ENCODE peak calls at places on chromosomes 4 and X, in four cellular contexts. One of them, this sample, is unnamed.

GRCh38 chr4:40550900-40551546 is 78.6 kb downstream of the RBM47 start:
- DNase-seq in dorsolateral prefrontal cortex: no peak
- DNase-seq in retinal pigment epithelial cell: no peak
- DNase-seq in GM13976: peak
- DNase-seq in this sample: peak

GRCh38 chr4:5993876-5994811 is 24.1 kb downstream of the C4orf50 start:
- DNase-seq in dorsolateral prefrontal cortex: no peak
- DNase-seq in retinal pigment epithelial cell: no peak
- DNase-seq in GM13976: no peak
- DNase-seq in this sample: no peak

GRCh38 chrX:39204945-39205344 is 403.7 kb downstream of the MID1IP1 start:
- DNase-seq in dorsolateral prefrontal cortex: no peak
- DNase-seq in retinal pigment epithelial cell: no peak
- DNase-seq in GM13976: no peak
- DNase-seq in this sample: peak

GRCh38 chr4:139191373-139191772 is 14.4 kb upstream of the ELF2 start:
- DNase-seq in dorsolateral prefrontal cortex: no peak
- DNase-seq in retinal pigment epithelial cell: no peak
- DNase-seq in GM13976: no peak
- DNase-seq in this sample: no peak

GRCh38 chrX:34467437-34467836 is 189.6 kb downstream of the TMEM47 start:
- DNase-seq in dorsolateral prefrontal cortex: no peak
- DNase-seq in retinal pigment epithelial cell: no peak
- DNase-seq in GM13976: no peak
- DNase-seq in this sample: no peak

GRCh38 chr4:61296115-61296514 is 96.0 kb downstream of the ADGRL3 start:
- DNase-seq in dorsolateral prefrontal cortex: no peak
- DNase-seq in retinal pigment epithelial cell: no peak
- DNase-seq in GM13976: no peak
- DNase-seq in this sample: no peak

GRCh38 chr4:173990126-173990878 is 293.2 kb downstream of the FBXO8 start:
- DNase-seq in dorsolateral prefrontal cortex: no peak
- DNase-seq in retinal pigment epithelial cell: no peak
- DNase-seq in GM13976: no peak
- DNase-seq in this sample: no peak

GRCh38 chrX:43693602-43694406 is 37.7 kb downstream of the MAOA start:
- DNase-seq in dorsolateral prefrontal cortex: no peak
- DNase-seq in retinal pigment epithelial cell: no peak
- DNase-seq in GM13976: no peak
- DNase-seq in this sample: no peak

GRCh38 chr4:150540959-150541360 is 41.0 kb upstream of the MAB21L2 start:
- DNase-seq in dorsolateral prefrontal cortex: no peak
- DNase-seq in retinal pigment epithelial cell: no peak
- DNase-seq in GM13976: no peak
- DNase-seq in this sample: no peak

GRCh38 chr4:93879919-93880318 is 51.4 kb downstream of the ATOH1 start:
- DNase-seq in dorsolateral prefrontal cortex: no peak
- DNase-seq in retinal pigment epithelial cell: no peak
- DNase-seq in GM13976: peak
- DNase-seq in this sample: no peak

GRCh38 chr4:17142232-17142711 is 243.8 kb upstream of the LDB2 start:
- DNase-seq in dorsolateral prefrontal cortex: peak
- DNase-seq in retinal pigment epithelial cell: peak
- DNase-seq in GM13976: no peak
- DNase-seq in this sample: no peak

GRCh38 chr4:30721353-30722091 is 1.4 kb downstream of the PCDH7 start:
- DNase-seq in dorsolateral prefrontal cortex: no peak
- DNase-seq in retinal pigment epithelial cell: no peak
- DNase-seq in GM13976: peak
- DNase-seq in this sample: peak
- TF ChIP-seq CTCF in dorsolateral prefrontal cortex: peak
- TF ChIP-seq CTCF in retinal pigment epithelial cell: no peak
- TF ChIP-seq CTCF in GM13976: no peak
- TF ChIP-seq CTCF in this sample: no peak

GRCh38 chr4:113979157-113979972 is at the start of gene ARSJ:
- DNase-seq in dorsolateral prefrontal cortex: peak
- DNase-seq in retinal pigment epithelial cell: no peak
- DNase-seq in GM13976: peak
- DNase-seq in this sample: peak
- TF ChIP-seq CTCF in dorsolateral prefrontal cortex: no peak
- TF ChIP-seq CTCF in retinal pigment epithelial cell: peak
- TF ChIP-seq CTCF in GM13976: no peak
- TF ChIP-seq CTCF in this sample: no peak

DNA sequence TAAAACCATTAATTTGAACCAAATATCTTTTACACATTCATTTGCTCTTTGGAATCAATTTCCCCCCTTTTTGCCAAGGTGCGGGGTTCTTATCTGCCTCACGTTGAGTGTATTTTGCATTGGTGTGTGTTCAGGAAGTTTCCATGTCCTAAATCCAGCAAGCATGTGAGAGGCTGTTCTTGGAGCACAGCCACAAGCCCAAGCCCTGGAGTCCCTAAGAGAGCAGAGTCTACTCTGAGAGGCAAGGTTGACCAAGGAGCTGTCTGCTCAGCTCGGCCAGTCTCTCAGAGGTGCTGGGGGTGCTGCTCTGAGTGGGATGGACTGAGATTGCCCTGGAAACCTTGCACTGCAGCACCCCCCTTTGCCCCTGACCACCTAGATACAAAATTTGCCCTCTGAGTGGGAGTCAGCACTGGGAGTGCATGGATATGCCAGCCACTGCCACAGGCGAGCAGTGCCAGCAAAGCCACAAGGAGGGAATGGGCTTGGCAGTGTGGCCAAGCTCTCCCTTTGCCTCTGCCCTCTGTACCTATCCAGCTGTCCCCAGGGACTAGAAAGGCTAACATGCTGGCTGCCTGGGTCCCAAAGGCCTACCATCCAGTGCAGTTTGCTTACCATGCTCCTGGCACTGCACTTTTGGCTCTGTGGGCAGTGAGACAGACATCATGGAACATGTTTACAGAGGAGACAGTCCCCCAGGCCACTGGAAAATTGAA is 20.5 kb upstream of the FAM193A start:
- DNase-seq in dorsolateral prefrontal cortex: no peak
- DNase-seq in retinal pigment epithelial cell: no peak
- DNase-seq in GM13976: no peak
- DNase-seq in this sample: no peak
- TF ChIP-seq CTCF in dorsolateral prefrontal cortex: no peak
- TF ChIP-seq CTCF in retinal pigment epithelial cell: no peak
- TF ChIP-seq CTCF in GM13976: no peak
- TF ChIP-seq CTCF in this sample: no peak

GRCh38 chrX:152024710-152025109 is 50.2 kb upstream of the GABRE start:
- DNase-seq in dorsolateral prefrontal cortex: no peak
- DNase-seq in retinal pigment epithelial cell: no peak
- DNase-seq in GM13976: no peak
- DNase-seq in this sample: no peak
- TF ChIP-seq CTCF in dorsolateral prefrontal cortex: no peak
- TF ChIP-seq CTCF in retinal pigment epithelial cell: no peak
- TF ChIP-seq CTCF in GM13976: no peak
- TF ChIP-seq CTCF in this sample: no peak

GRCh38 chr4:33649015-33649414 is 2595.3 kb downstream of the ARAP2 start:
- DNase-seq in dorsolateral prefrontal cortex: no peak
- DNase-seq in retinal pigment epithelial cell: no peak
- DNase-seq in GM13976: no peak
- DNase-seq in this sample: no peak
- TF ChIP-seq CTCF in dorsolateral prefrontal cortex: peak
- TF ChIP-seq CTCF in retinal pigment epithelial cell: peak
- TF ChIP-seq CTCF in GM13976: no peak
- TF ChIP-seq CTCF in this sample: no peak

GRCh38 chr4:7460591-7460990 is 25.9 kb upstream of the PSAPL1 start:
- DNase-seq in dorsolateral prefrontal cortex: peak
- DNase-seq in retinal pigment epithelial cell: no peak
- DNase-seq in GM13976: no peak
- DNase-seq in this sample: no peak

GRCh38 chr4:7462509-7462971 is 27.8 kb upstream of the PSAPL1 start:
- DNase-seq in dorsolateral prefrontal cortex: peak
- DNase-seq in retinal pigment epithelial cell: no peak
- DNase-seq in GM13976: no peak
- DNase-seq in this sample: no peak

GRCh38 chr4:7459471-7459870 is 24.7 kb upstream of the PSAPL1 start:
- DNase-seq in dorsolateral prefrontal cortex: no peak
- DNase-seq in retinal pigment epithelial cell: no peak
- DNase-seq in GM13976: no peak
- DNase-seq in this sample: no peak

GRCh38 chr4:7463584-7464258 is 29.0 kb upstream of the PSAPL1 start:
- DNase-seq in dorsolateral prefrontal cortex: peak
- DNase-seq in retinal pigment epithelial cell: no peak
- DNase-seq in GM13976: no peak
- DNase-seq in this sample: no peak

DNA sequence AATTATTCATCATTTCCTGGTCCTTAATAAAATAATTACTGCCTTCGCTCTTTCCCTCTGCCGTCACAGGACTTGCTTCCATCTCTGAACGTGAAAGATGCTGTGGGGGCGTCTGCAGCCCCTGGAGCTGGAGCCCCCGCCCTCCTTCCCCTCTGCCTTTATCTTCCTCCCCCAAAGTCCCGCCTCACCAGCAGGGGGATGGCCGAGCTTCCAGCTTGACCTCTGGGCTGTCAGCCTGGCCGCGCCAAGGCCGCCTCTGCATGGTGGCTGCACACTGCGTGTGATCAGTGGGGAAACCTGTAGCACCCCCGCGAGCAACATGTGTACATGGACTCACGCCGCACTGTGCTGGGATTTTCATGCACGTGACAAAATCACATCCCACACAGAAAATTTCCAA is 26.4 kb upstream of the PSAPL1 start:
- DNase-seq in dorsolateral prefrontal cortex: no peak
- DNase-seq in retinal pigment epithelial cell: no peak
- DNase-seq in GM13976: no peak
- DNase-seq in this sample: no peak
- TF ChIP-seq CTCF in dorsolateral prefrontal cortex: no peak
- TF ChIP-seq CTCF in retinal pigment epithelial cell: no peak
- TF ChIP-seq CTCF in GM13976: no peak
- TF ChIP-seq CTCF in this sample: no peak

GRCh38 chr4:77635246-77635645 is 29.6 kb downstream of the CXCL13 start:
- DNase-seq in dorsolateral prefrontal cortex: no peak
- DNase-seq in retinal pigment epithelial cell: no peak
- DNase-seq in GM13976: no peak
- DNase-seq in this sample: no peak
- TF ChIP-seq CTCF in dorsolateral prefrontal cortex: no peak
- TF ChIP-seq CTCF in retinal pigment epithelial cell: no peak
- TF ChIP-seq CTCF in GM13976: no peak
- TF ChIP-seq CTCF in this sample: no peak

DNA sequence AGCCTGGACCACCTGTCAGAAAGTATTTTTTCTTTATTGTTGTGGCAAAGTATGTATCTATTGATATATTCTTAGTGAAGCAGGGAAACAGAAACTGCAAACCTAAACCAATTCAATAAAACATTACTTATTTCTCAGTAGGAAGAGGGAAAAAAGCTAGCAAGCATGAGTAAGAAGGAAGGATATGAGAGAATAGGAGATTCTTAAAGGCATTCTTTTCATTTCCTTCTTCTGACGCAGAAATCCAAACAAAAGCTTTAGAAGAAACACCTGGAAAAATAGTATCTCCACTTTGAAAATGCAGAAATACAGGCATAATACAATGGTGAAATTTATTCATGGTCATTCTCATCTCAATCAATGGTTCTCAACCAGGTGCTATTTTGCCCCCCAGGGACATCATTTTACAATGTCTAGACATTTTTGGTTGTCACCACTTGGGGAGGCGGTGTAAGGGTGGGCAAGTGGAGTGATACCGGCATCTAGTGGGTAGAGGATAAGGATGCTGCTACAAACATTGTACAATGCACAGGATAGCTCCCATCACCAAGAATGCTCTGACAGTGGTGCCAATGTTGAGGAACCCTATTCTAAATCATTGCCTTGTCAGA is 21.7 kb upstream of the ATXN3L start:
- DNase-seq in dorsolateral prefrontal cortex: no peak
- DNase-seq in retinal pigment epithelial cell: no peak
- DNase-seq in GM13976: no peak
- DNase-seq in this sample: no peak
- TF ChIP-seq CTCF in dorsolateral prefrontal cortex: no peak
- TF ChIP-seq CTCF in retinal pigment epithelial cell: no peak
- TF ChIP-seq CTCF in GM13976: no peak
- TF ChIP-seq CTCF in this sample: no peak

GRCh38 chr4:52799813-52800212 is 48.6 kb upstream of the ERVMER34-1 start:
- DNase-seq in dorsolateral prefrontal cortex: no peak
- DNase-seq in retinal pigment epithelial cell: no peak
- DNase-seq in GM13976: no peak
- DNase-seq in this sample: no peak
- TF ChIP-seq CTCF in dorsolateral prefrontal cortex: no peak
- TF ChIP-seq CTCF in retinal pigment epithelial cell: no peak
- TF ChIP-seq CTCF in GM13976: no peak
- TF ChIP-seq CTCF in this sample: no peak